ENCODE peak calls at places on chromosomes 16 and 17, in eight cellular contexts. Q is CD4-positive, CD25-positive, alpha-beta regulatory T cell; V is effector memory CD8-positive, alpha-beta T cell; P is DND-41; I is A549; E is memory B cell; W is stimulated activated naive CD8-positive, alpha-beta T cell treated with anti-CD3 and anti-CD28 coated beads, Interleukin-15, amount 100 ng/mL, for 72 hours; F is pancreas. O is an unnamed sample.

GRCh38 chr16:14286381-14287230 is 215.5 kb downstream of the MRTFB start:
- ATAC-seq in I (peak), F (no peak), W (peak), V (peak), P (no peak), Q (peak), E (peak), O (peak)

GRCh38 chr17:72984145-72984924 is 108.2 kb downstream of the SLC39A11 start:
- ATAC-seq in E (no peak), F (no peak), W (no peak), P (no peak), Q (no peak), V (no peak), I (no peak), O (no peak)

GRCh38 chr17:80960037-80960796 is 31.4 kb upstream of the CHMP6 start:
- ATAC-seq in V (no peak), P (no peak), W (no peak), F (no peak), I (no peak), Q (peak), E (no peak), O (peak)

GRCh38 chr17:39673335-39674081 is 5.3 kb downstream of the PNMT start:
- ATAC-seq in V (no peak), P (no peak), Q (no peak), W (no peak), E (no peak), I (no peak), F (no peak), O (no peak)

GRCh38 chr16:72051818-72052217 is 2.5 kb upstream of the HP start:
- ATAC-seq in P (no peak), E (no peak), I (no peak), Q (no peak), F (peak), V (no peak), W (no peak), O (no peak)

GRCh38 chr17:5582177-5582885 is 2.0 kb downstream of the NLRP1 start:
- ATAC-seq in F (no peak), V (no peak), P (no peak), E (no peak), I (no peak), Q (no peak), W (no peak), O (peak)

GRCh38 chr17:65479282-65479681 is 82.2 kb downstream of the AXIN2 start:
- ATAC-seq in F (no peak), I (no peak), W (no peak), E (no peak), P (no peak), Q (no peak), V (no peak), O (no peak)

GRCh38 chr16:25089346-25089745 is 22.2 kb upstream of the LCMT1 start:
- ATAC-seq in F (no peak), E (no peak), W (no peak), P (no peak), I (no peak), V (no peak), Q (no peak), O (no peak)

GRCh38 chr16:88714420-88715302 is 8.4 kb downstream of the CTU2 start:
- ATAC-seq in F (no peak), V (no peak), W (peak), Q (no peak), P (peak), E (no peak), I (no peak), O (peak)

GRCh38 chr16:29765167-29766032 is 12.7 kb upstream of the ZG16 start:
- ATAC-seq in Q (no peak), E (no peak), V (no peak), I (no peak), W (no peak), F (peak), P (no peak), O (peak)

GRCh38 chr17:65785109-65785508 is 223.7 kb upstream of the AXIN2 start:
- ATAC-seq in I (peak), V (no peak), P (no peak), E (no peak), W (no peak), F (peak), Q (no peak), O (peak)

GRCh38 chr17:27529230-27529796 is 73.1 kb downstream of the KSR1 start:
- ATAC-seq in V (no peak), W (peak), F (peak), E (peak), Q (peak), I (peak), P (peak), O (peak)

O was measured in esophagus mucosa.